ENCODE peak calls at places on chromosomes 13 and 19, in six cellular contexts. Z, R, A, M, Q and V are unnamed samples.

GRCh38 chr19:46190489-46190888 is 39.1 kb upstream of the IGFL1 start:
- DNase-seq in Z (no peak), R (no peak), A (no peak), M (no peak), Q (no peak), V (no peak)

GRCh38 chr13:98721825-98722510 is 30.5 kb downstream of the SLC15A1 start:
- DNase-seq in Z (no peak), R (no peak), A (no peak), M (no peak), Q (no peak), V (no peak)

GRCh38 chr13:111280226-111280625 is 40.2 kb upstream of the TEX29 start:
- DNase-seq in Z (no peak), R (no peak), A (no peak), M (no peak), Q (no peak), V (no peak)

GRCh38 chr19:40089462-40089861 is 1.3 kb downstream of the ZNF780A start:
- DNase-seq in Z (no peak), R (no peak), A (no peak), M (no peak), Q (no peak), V (no peak)

GRCh38 chr19:32675720-32676185 is at the start of gene RGS9BP:
- DNase-seq in Z (peak; percentile 87), R (peak; percentile 65), A (peak; percentile 89), M (peak; percentile 83), Q (peak; percentile 93), V (peak; percentile 66)

GRCh38 chr13:31204592-31204991 is 4.8 kb downstream of the B3GLCT start:
- DNase-seq in Z (no peak), R (no peak), A (no peak), M (no peak), Q (no peak), V (no peak)

GRCh38 chr19:35352448-35353304 is 5.0 kb downstream of the FFAR1 start:
- DNase-seq in Z (peak; percentile 73), R (peak; percentile 43), A (peak; percentile 45), M (peak; percentile 83), Q (peak; percentile 76), V (peak; percentile 60)

GRCh38 chr13:32821149-32821688 is 195.0 kb upstream of the KL start:
- DNase-seq in Z (no peak), R (no peak), A (no peak), M (no peak), Q (no peak), V (no peak)

GRCh38 chr19:19597809-19598306 is 20.6 kb downstream of the PBX4 start:
- DNase-seq in Z (no peak), R (peak; percentile 57), A (no peak), M (no peak), Q (no peak), V (no peak)

GRCh38 chr19:41696402-41697197 is 8.5 kb upstream of the CEACAM7 start:
- DNase-seq in Z (peak; percentile 31), R (no peak), A (no peak), M (peak; percentile 45), Q (peak; percentile 53), V (no peak)

GRCh38 chr13:61954092-61954491 is 538.4 kb upstream of the PCDH20 start:
- DNase-seq in Z (no peak), R (no peak), A (no peak), M (peak; percentile 17), Q (no peak), V (peak; percentile 62)

GRCh38 chr13:39317284-39317683 is 279.0 kb downstream of the NHLRC3 start:
- DNase-seq in Z (peak; percentile 11), R (no peak), A (peak; percentile 37), M (no peak), Q (no peak), V (no peak)

GRCh38 chr13:80551650-80552497 is 210.9 kb upstream of the SPRY2 start:
- DNase-seq in Z (no peak), R (no peak), A (no peak), M (no peak), Q (no peak), V (no peak)

GRCh38 chr19:38684862-38685665 is 37.6 kb downstream of the ACTN4 start:
- DNase-seq in Z (no peak), R (no peak), A (no peak), M (no peak), Q (no peak), V (no peak)

GRCh38 chr13:88526853-88527215 is 855.7 kb downstream of the SLITRK5 start:
- DNase-seq in Z (no peak), R (no peak), A (no peak), M (no peak), Q (no peak), V (no peak)

GRCh38 chr13:49303533-49304252 is 56.0 kb downstream of the CDADC1 start:
- DNase-seq in Z (no peak), R (no peak), A (no peak), M (no peak), Q (no peak), V (no peak)

GRCh38 chr13:78323848-78324247 is 279.5 kb downstream of the POU4F1 start:
- DNase-seq in Z (no peak), R (no peak), A (no peak), M (no peak), Q (no peak), V (no peak)

GRCh38 chr19:42207767-42208259 is 9.7 kb downstream of the DEDD2 start:
- DNase-seq in Z (no peak), R (peak; percentile 39), A (no peak), M (no peak), Q (no peak), V (no peak)

GRCh38 chr13:51955281-51955771 is 55.9 kb downstream of the ATP7B start:
- DNase-seq in Z (peak; percentile 73), R (no peak), A (no peak), M (no peak), Q (no peak), V (no peak)

GRCh38 chr19:294819-295686 is 3.9 kb upstream of the PLPP2 start:
- DNase-seq in Z (peak; percentile 49), R (no peak), A (no peak), M (peak; percentile 71), Q (peak; percentile 77), V (peak; percentile 47)

GRCh38 chr19:7159105-7159933 is 89.8 kb downstream of the ZNF557 start:
- DNase-seq in Z (peak; percentile 40), R (no peak), A (peak; percentile 77), M (no peak), Q (no peak), V (no peak)

GRCh38 chr19:39671739-39672363 is 16.1 kb downstream of the LGALS16 start:
- DNase-seq in Z (no peak), R (no peak), A (no peak), M (peak; percentile 66), Q (no peak), V (peak; percentile 44)

GRCh38 chr13:93420206-93420605 is 193.6 kb downstream of the GPC6 start:
- DNase-seq in Z (no peak), R (no peak), A (no peak), M (no peak), Q (no peak), V (no peak)

GRCh38 chr19:10419200-10419645 is 1.1 kb upstream of the PDE4A start:
- DNase-seq in Z (no peak), R (no peak), A (no peak), M (no peak), Q (no peak), V (peak; percentile 47)

GRCh38 chr19:10416380-10417257 is 3.7 kb upstream of the PDE4A start:
- DNase-seq in Z (peak; percentile 90), R (peak; percentile 99), A (peak; percentile 77), M (peak; percentile 91), Q (peak; percentile 94), V (peak; percentile 65)

GRCh38 chr19:10417598-10418280 is 2.6 kb upstream of the PDE4A start:
- DNase-seq in Z (no peak), R (no peak), A (no peak), M (no peak), Q (no peak), V (peak; percentile 14)

GRCh38 chr19:10418281-10419199 is 1.8 kb upstream of the PDE4A start:
- DNase-seq in Z (no peak), R (no peak), A (no peak), M (no peak), Q (no peak), V (peak; percentile 18)

GRCh38 chr19:10416083-10416379 is 4.3 kb upstream of the PDE4A start:
- DNase-seq in Z (no peak), R (no peak), A (no peak), M (no peak), Q (no peak), V (no peak)
- H3K4me3 ChIP-seq in Z (peak overlapping the region; percentile 42), R (peak overlapping the region; percentile 47), A (peak overlapping the region; percentile 72), M (peak overlapping the region; percentile 47), Q (peak overlapping the region; percentile 55), V (peak overlapping the region; percentile 46)

GRCh38 chr13:44230071-44230470 is 143.6 kb upstream of the SERP2 start:
- DNase-seq in Z (no peak), R (no peak), A (no peak), M (peak; percentile 92), Q (no peak), V (no peak)
- H3K4me1 ChIP-seq in Z (peaks cover 25% of the 10 kb centered on the region), R (no peaks in the 10 kb centered on the region), A (peaks cover 8% of the 10 kb centered on the region), M (peaks cover 46% of the 10 kb centered on the region), Q (peaks cover 21% of the 10 kb centered on the region), V (no peaks in the 10 kb centered on the region)

DNA sequence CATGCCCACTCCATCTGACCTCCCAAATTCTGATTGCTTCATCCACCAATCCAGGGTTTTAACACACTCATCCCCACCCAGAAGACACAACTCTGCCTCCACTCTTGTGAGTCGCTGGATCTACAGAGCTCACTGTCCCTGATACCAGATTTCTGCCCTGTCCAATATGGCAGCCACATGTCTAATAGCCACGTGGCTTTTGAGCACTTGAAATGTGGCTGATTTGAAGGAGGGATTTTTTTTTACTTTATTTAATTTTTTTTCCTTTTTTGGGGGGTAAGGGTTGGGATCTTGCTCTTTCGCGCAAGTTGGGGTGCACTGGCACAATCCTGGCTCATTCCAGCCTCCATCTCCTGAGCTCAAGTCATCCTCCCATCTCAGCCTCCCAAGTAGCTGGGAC is 24.8 kb upstream of the OLFM2 start:
- DNase-seq in Z (no peak), R (no peak), A (no peak), M (no peak), Q (no peak), V (no peak)
- H3K9me3 ChIP-seq in Z (no peaks in the 10 kb centered on the region), R (no peaks in the 10 kb centered on the region), A (no peaks in the 10 kb centered on the region), M (no peaks in the 10 kb centered on the region), Q (no peaks in the 10 kb centered on the region), V (no peaks in the 10 kb centered on the region)

GRCh38 chr19:44305457-44305856 is 632 bp upstream of the ZNF235 start:
- DNase-seq in Z (no peak), R (no peak), A (no peak), M (no peak), Q (no peak), V (no peak)

GRCh38 chr19:44303976-44304568 is 753 bp downstream of the ZNF235 start:
- DNase-seq in Z (peak; percentile 12), R (no peak), A (no peak), M (peak; percentile 19), Q (no peak), V (peak; percentile 36)

GRCh38 chr19:44306283-44306682 is 1.5 kb upstream of the ZNF235 start:
- DNase-seq in Z (no peak), R (no peak), A (no peak), M (no peak), Q (no peak), V (no peak)

GRCh38 chr19:44304659-44305193 is at the start of gene ZNF235:
- DNase-seq in Z (peak; percentile 90), R (peak; percentile 34), A (peak; percentile 88), M (peak; percentile 90), Q (peak; percentile 89), V (peak; percentile 88)

DNA sequence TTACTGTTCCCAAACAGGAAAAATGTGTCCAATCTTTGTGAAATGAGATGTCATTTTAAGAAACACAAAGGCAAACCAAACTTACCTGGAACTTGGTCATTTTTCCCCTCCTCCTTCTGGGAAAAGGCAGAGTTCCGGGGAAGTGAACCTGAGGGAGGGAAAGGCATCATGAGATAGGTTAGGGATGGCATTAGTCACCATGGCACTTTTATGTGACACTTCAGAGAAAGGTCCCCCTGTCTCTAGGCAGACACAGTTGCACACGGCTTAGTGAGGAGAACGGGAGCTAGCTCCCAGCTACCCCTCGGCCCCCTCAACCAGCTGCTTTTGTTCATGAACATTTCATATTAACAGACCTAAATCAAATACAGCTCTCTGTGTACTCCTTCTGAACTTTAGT is 1.5 kb downstream of the ZNF235 start:
- DNase-seq in Z (no peak), R (no peak), A (no peak), M (no peak), Q (no peak), V (no peak)
- H3K4me3 ChIP-seq in Z (no peak overlapping the region), R (no peak overlapping the region), A (peak overlapping the region; percentile 88), M (no peak overlapping the region), Q (no peak overlapping the region), V (no peak overlapping the region)